ENCODE peak calls at places on chromosomes 5 and 9, in nine cellular contexts. R is tibial artery, V is IMR-90, M is pancreas, L is endothelial cell of umbilical vein, T is neural progenitor cell, U is aorta, P is left ventricle myocardium inferior, J is upper lobe of left lung. A is an unnamed sample.
A peak's percentile ranks its signal among the peaks of the same experiment; 100 is the strongest.

GRCh38 chr5:72096602-72097205 is 10.6 kb upstream of the MAP1B start:
- DNase-seq in M (no peak), V (no peak), L (no peak), P (no peak), J (no peak), U (no peak), T (no peak), R (no peak), A (no peak)

GRCh38 chr9:96619491-96620154 is at the start of gene CDC14B:
- DNase-seq in R (peak; percentile 93), M (peak; percentile 97), L (peak; percentile 62), J (peak; percentile 90), T (peak; percentile 96), P (peak; percentile 90), U (peak; percentile 93), V (peak; percentile 90), A (peak; percentile 43)

GRCh38 chr9:137305788-137306545 is 3.9 kb upstream of the NRARP start:
- DNase-seq in L (peak; percentile 69), M (no peak), V (no peak), P (peak; percentile 20), U (peak; percentile 46), J (peak; percentile 70), R (no peak), T (peak; percentile 15), A (no peak)

GRCh38 chr9:122176916-122177315 is 17.2 kb downstream of the MORN5 start:
- DNase-seq in V (no peak), U (no peak), T (no peak), L (no peak), P (no peak), R (no peak), M (no peak), J (no peak), A (no peak)

GRCh38 chr9:93653762-93654161 is 77.4 kb downstream of the PHF2 start:
- DNase-seq in J (no peak), L (no peak), V (no peak), R (peak; percentile 16), M (no peak), U (no peak), T (no peak), P (peak; percentile 10), A (no peak)

GRCh38 chr9:127612993-127613954 is 1.2 kb downstream of the STXBP1 start:
- DNase-seq in P (peak; percentile 82), J (peak; percentile 90), L (peak; percentile 70), V (peak; percentile 57), R (peak; percentile 87), T (peak; percentile 72), U (peak; percentile 83), M (peak; percentile 62), A (no peak)

GRCh38 chr9:131087354-131087893 is 8.9 kb upstream of the AIF1L start:
- DNase-seq in J (no peak), T (no peak), P (no peak), M (no peak), R (no peak), U (no peak), V (no peak), L (no peak), A (no peak)

GRCh38 chr5:1388383-1388967 is 43.6 kb upstream of the CLPTM1L start:
- DNase-seq in L (no peak), J (no peak), R (no peak), U (no peak), M (no peak), P (no peak), V (no peak), T (no peak), A (no peak)

GRCh38 chr5:139631520-139632165 is 16.5 kb upstream of the CXXC5 start:
- DNase-seq in V (no peak), J (no peak), U (no peak), R (no peak), T (no peak), L (no peak), M (no peak), P (no peak), A (no peak)

GRCh38 chr5:55848783-55849182 is 2.4 kb upstream of the IL31RA start:
- DNase-seq in J (no peak), U (no peak), P (no peak), V (no peak), L (no peak), R (no peak), T (no peak), M (no peak), A (no peak)

GRCh38 chr5:43193952-43194321 is 1.9 kb downstream of the NIM1K start:
- DNase-seq in L (no peak), M (no peak), V (no peak), J (no peak), R (no peak), P (no peak), U (no peak), T (peak; percentile 30), A (no peak)

GRCh38 chr9:113187935-113188595 is 33.0 kb downstream of the FKBP15 start:
- DNase-seq in T (no peak), U (peak; percentile 80), V (peak; percentile 94), R (peak; percentile 82), M (peak; percentile 35), P (peak; percentile 17), J (no peak), L (peak; percentile 62), A (no peak)

GRCh38 chr5:105371169-105371568 is 1808.6 kb upstream of the NUDT12 start:
- DNase-seq in T (no peak), U (no peak), L (no peak), M (no peak), R (no peak), P (no peak), V (no peak), J (no peak), A (no peak)

GRCh38 chr5:58259685-58260152 is 200.2 kb downstream of the PLK2 start:
- DNase-seq in J (no peak), V (peak; percentile 98), M (peak; percentile 22), R (no peak), L (peak; percentile 85), P (no peak), T (no peak), U (no peak), A (no peak)

GRCh38 chr9:79883073-79883645 is 311.4 kb downstream of the TLE4 start:
- DNase-seq in P (peak; percentile 20), M (no peak), J (peak; percentile 10), L (no peak), U (no peak), V (no peak), T (no peak), R (no peak), A (peak; percentile 15)

GRCh38 chr9:29214702-29215248 is 1641.5 kb upstream of the C9orf72 start:
- DNase-seq in V (no peak), J (peak; percentile 46), M (no peak), P (no peak), L (no peak), U (no peak), R (no peak), T (peak; percentile 47), A (no peak)

GRCh38 chr5:39164016-39164415 is 55.3 kb downstream of the FYB1 start:
- DNase-seq in T (no peak), L (no peak), P (no peak), R (no peak), M (no peak), U (peak; percentile 50), V (no peak), J (no peak), A (peak; percentile 48)
- H3K4me1 ChIP-seq in T (no peaks in the 10 kb centered on the region), L (peaks cover 4% of the 10 kb centered on the region), P (peaks cover 8% of the 10 kb centered on the region), R (no peaks in the 10 kb centered on the region), M (no peaks in the 10 kb centered on the region), U (no peaks in the 10 kb centered on the region), V (no peaks in the 10 kb centered on the region), J (peaks cover 8% of the 10 kb centered on the region), A (peaks cover 48% of the 10 kb centered on the region)

GRCh38 chr5:159262859-159263568 is at the start of gene UBLCP1:
- DNase-seq in T (peak; percentile 84), P (peak; percentile 80), J (peak; percentile 93), V (peak; percentile 73), M (peak; percentile 81), L (peak; percentile 67), U (peak; percentile 83), R (peak; percentile 83), A (peak; percentile 74)
- H3K9me3 ChIP-seq in T (no peaks in the 10 kb centered on the region), P (no peaks in the 10 kb centered on the region), J (no peaks in the 10 kb centered on the region), V (no peaks in the 10 kb centered on the region), M (no peaks in the 10 kb centered on the region), L (no peaks in the 10 kb centered on the region), U (no peaks in the 10 kb centered on the region), R (no peaks in the 10 kb centered on the region), A (no peaks in the 10 kb centered on the region)

DNA sequence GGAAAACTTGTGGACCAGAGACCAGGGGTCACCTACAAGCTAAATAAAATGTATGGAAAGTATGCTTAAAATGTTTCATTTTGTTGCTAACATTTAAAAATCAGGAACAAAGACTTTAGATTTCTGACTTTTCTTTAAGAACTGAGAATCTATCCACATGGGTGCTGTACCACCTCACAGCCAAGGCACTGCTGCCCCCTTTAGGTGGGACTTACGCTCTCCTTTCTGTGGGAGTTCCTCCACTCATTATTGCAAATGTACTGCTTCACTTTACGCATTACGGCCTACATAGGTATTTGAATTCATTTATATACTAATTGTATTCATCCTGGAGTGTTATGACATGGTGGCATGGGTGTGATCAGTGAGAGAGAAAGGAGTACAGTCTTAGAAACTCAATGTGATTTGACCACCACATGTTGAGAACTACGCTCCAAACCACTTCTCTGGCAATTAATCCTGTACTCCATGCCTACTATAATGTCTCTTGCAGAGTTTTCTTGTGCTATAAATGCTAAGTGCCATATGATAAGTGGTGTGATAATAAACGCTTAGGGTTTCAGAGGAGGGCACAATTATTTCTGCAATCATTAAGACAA is 24.7 kb upstream of the CETN3 start:
- DNase-seq in L (peak; percentile 41), U (no peak), V (peak; percentile 45), R (no peak), J (no peak), M (no peak), P (no peak), T (peak; percentile 70), A (no peak)
- H3K4me1 ChIP-seq in L (no peaks in the 10 kb centered on the region), U (no peaks in the 10 kb centered on the region), V (no peaks in the 10 kb centered on the region), R (no peaks in the 10 kb centered on the region), J (peaks cover 6% of the 10 kb centered on the region), M (peaks cover 1% of the 10 kb centered on the region), P (peaks cover 6% of the 10 kb centered on the region), T (no peaks in the 10 kb centered on the region), A (no peaks in the 10 kb centered on the region)

GRCh38 chr5:178993955-178994579 is 1.1 kb downstream of the GRM6 start:
- DNase-seq in V (no peak), P (no peak), T (no peak), L (no peak), U (no peak), M (no peak), R (no peak), J (peak; percentile 67), A (no peak)
- H3K9me3 ChIP-seq in V (peaks cover 58% of the 10 kb centered on the region), P (peaks cover 15% of the 10 kb centered on the region), T (no peaks in the 10 kb centered on the region), L (peaks cover 4% of the 10 kb centered on the region), U (peaks cover 7% of the 10 kb centered on the region), M (no peaks in the 10 kb centered on the region), R (peaks cover 32% of the 10 kb centered on the region), J (peaks cover 10% of the 10 kb centered on the region), A (no peaks in the 10 kb centered on the region)

DNA sequence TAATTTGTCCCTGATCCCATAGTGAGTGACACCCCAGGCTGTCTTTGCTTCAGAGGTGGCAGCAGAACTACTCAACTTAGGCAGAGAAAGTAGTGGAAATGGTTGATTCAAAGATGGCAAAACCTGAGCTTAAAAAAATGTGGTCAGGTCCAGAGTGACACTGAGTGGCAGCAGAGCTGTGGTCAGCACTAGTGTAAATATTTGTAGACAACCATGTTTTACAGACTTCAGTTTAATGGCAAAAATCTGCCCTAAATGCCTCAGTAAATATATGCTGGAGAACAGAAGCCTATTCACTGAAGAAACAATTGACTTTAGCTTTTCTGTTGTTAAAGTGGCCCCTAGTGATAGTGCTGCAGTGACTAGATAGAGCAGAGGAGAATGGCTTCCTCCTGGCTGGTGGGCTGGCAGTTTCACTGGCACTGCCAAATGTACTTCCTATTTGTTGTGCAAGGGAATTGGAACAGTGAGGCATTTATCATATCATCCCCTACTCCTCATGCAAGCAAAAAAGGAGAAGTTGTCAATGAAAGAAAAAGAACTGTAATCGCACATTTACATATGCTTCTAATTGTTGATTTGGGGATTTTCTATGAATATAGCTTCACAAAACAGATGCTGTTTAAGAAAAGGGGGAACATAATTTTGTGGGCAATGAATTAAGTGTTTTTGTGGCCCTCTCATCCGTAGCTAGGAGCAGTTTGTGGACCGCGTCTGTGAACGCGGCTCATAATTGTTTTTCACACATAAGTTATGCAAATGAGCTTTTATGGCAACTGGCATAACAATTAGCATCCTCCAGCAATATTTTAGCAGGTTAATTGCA is 12.0 kb downstream of the PBX3 start:
- DNase-seq in R (no peak), T (peak; percentile 45), L (peak; percentile 4), P (peak; percentile 22), U (peak; percentile 60), M (no peak), V (no peak), J (no peak), A (no peak)
- H3K4me1 ChIP-seq in R (peaks cover 4% of the 10 kb centered on the region), T (peaks cover 93% of the 10 kb centered on the region), L (peaks cover 13% of the 10 kb centered on the region), P (peaks cover 96% of the 10 kb centered on the region), U (no peaks in the 10 kb centered on the region), M (no peaks in the 10 kb centered on the region), V (peaks cover 10% of the 10 kb centered on the region), J (peaks cover 14% of the 10 kb centered on the region), A (no peaks in the 10 kb centered on the region)